ENCODE peak calls at places on chromosomes 2 and 18, in six cellular contexts. K is CD4-positive, alpha-beta T cell; B is germinal center; F is left cardiac atrium; H is substantia nigra; V is stimulated activated CD8-positive, alpha-beta memory T cell treated with anti-CD3 and anti-CD28 coated beads, Interleukin-15, amount 100 ng/mL, for 24 hours. N is an unnamed sample.

GRCh38 chr2:45134726-45135125 is 125.5 kb upstream of the SIX2 start:
- DNase-seq in K (no peak), B (peak), F (no peak), H (no peak), V (no peak), N (no peak)

GRCh38 chr18:33761363-33761762 is 183.3 kb downstream of the ASXL3 start:
- DNase-seq in K (no peak), B (no peak), F (no peak), H (no peak), V (no peak), N (no peak)

GRCh38 chr18:28115149-28115550 is 61.8 kb downstream of the CDH2 start:
- DNase-seq in K (no peak), B (no peak), F (no peak), H (no peak), V (no peak), N (no peak)

GRCh38 chr18:5895886-5896740 is 791 bp upstream of the TMEM200C start:
- DNase-seq in K (no peak), B (peak), F (peak), H (no peak), V (no peak), N (peak)

GRCh38 chr2:201909348-201909747 is 103.0 kb downstream of the CDK15 start:
- DNase-seq in K (no peak), B (no peak), F (no peak), H (no peak), V (no peak), N (no peak)

GRCh38 chr2:120480903-120481445 is 135.0 kb downstream of the INHBB start:
- DNase-seq in K (no peak), B (no peak), F (no peak), H (no peak), V (no peak), N (no peak)

GRCh38 chr2:10566021-10566420 is 117.9 kb upstream of the ODC1 start:
- DNase-seq in K (no peak), B (no peak), F (no peak), H (no peak), V (no peak), N (no peak)

GRCh38 chr18:9335255-9336045 is 877 bp downstream of the TWSG1 start:
- DNase-seq in K (no peak), B (no peak), F (no peak), H (no peak), V (no peak), N (no peak)

GRCh38 chr2:121360566-121361300 is 75.7 kb upstream of the TFCP2L1 start:
- DNase-seq in K (no peak), B (no peak), F (peak), H (no peak), V (no peak), N (no peak)

GRCh38 chr18:50909261-50909660 is 30.3 kb downstream of the ME2 start:
- DNase-seq in K (no peak), B (no peak), F (no peak), H (no peak), V (no peak), N (no peak)

GRCh38 chr18:55253814-55254213 is 294.6 kb upstream of the CCDC68 start:
- DNase-seq in K (no peak), B (no peak), F (no peak), H (no peak), V (no peak), N (no peak)

GRCh38 chr2:239293450-239294430 is 107.1 kb downstream of the HDAC4 start:
- DNase-seq in K (peak), B (no peak), F (peak), H (no peak), V (no peak), N (no peak)

GRCh38 chr2:120347387-120348010 is 1.6 kb downstream of the INHBB start:
- DNase-seq in K (no peak), B (no peak), F (no peak), H (no peak), V (no peak), N (no peak)

GRCh38 chr2:85893428-85894258 is 4.9 kb upstream of the ST3GAL5 start:
- DNase-seq in K (no peak), B (no peak), F (no peak), H (no peak), V (no peak), N (no peak)